ENCODE peak calls at places on chromosomes 5 and 9, in five cellular contexts. Z is kidney, K is fibroblast of mammary gland, R is tibial artery, X is mucosa of descending colon. S is an unnamed sample.
A peak's percentile ranks its signal among the peaks of the same experiment; 100 is the strongest.

GRCh38 chr5:33588654-33589372 is 148.0 kb downstream of the TARS1 start:
- DNase-seq in R (no peak), X (peak; percentile 47), K (no peak), Z (peak; percentile 54), S (no peak)

GRCh38 chr5:10701567-10702039 is 59.4 kb downstream of the DAP start:
- DNase-seq in R (no peak), K (peak; percentile 70), X (peak; percentile 70), Z (no peak), S (no peak)

GRCh38 chr9:133347515-133347984 is 381 bp downstream of the MED22 start:
- DNase-seq in K (no peak), X (peak; percentile 48), R (no peak), Z (peak; percentile 83), S (no peak)

GRCh38 chr9:129458663-129459549 is 162.0 kb downstream of the C9orf50 start:
- DNase-seq in K (no peak), Z (peak; percentile 91), R (peak; percentile 89), X (peak; percentile 49), S (no peak)

GRCh38 chr5:169162407-169162806 is 138.5 kb downstream of the SLIT3 start:
- DNase-seq in K (peak; percentile 89), R (no peak), Z (no peak), X (no peak), S (peak; percentile 29)

GRCh38 chr5:55900068-55900467 is 48.9 kb downstream of the IL31RA start:
- DNase-seq in Z (no peak), R (no peak), K (peak; percentile 53), X (no peak), S (no peak)

GRCh38 chr5:125190232-125191051 is 444.0 kb upstream of the ZNF608 start:
- DNase-seq in K (no peak), X (no peak), R (no peak), Z (no peak), S (peak; percentile 29)

GRCh38 chr5:169367861-169368260 is 66.9 kb upstream of the SLIT3 start:
- DNase-seq in Z (no peak), R (no peak), K (peak; percentile 52), X (no peak), S (peak; percentile 67)

GRCh38 chr9:127949827-127950512 is 12.3 kb upstream of the DPM2 start:
- DNase-seq in K (no peak), X (no peak), R (no peak), Z (no peak), S (no peak)

GRCh38 chr5:38724301-38725030 is 121.3 kb upstream of the OSMR start:
- DNase-seq in K (peak; percentile 80), Z (no peak), X (no peak), R (no peak), S (peak; percentile 25)

GRCh38 chr9:31103836-31104235 is 1280.6 kb upstream of the ACO1 start:
- DNase-seq in K (no peak), X (no peak), Z (no peak), R (no peak), S (peak; percentile 4)

DNA sequence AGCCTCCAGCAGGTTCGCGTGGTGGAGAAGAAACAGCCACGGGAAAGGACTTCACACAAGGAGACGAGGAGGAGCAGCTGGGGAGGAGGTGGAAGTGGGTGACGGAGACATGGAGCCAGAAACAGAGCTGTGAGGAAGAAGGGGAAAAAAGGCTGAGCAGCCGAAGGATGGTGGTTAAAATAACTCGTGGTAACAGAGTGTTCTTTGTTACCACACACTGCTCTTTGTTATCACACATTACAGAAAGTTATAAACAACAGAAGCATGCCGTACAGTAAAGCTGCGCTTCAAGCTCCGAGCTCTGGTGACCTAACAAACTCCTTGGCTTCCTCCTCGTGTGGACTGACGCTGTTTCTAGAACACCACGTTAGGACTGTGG is 215.4 kb downstream of the GLIS3 start:
- DNase-seq in R (no peak), K (peak; percentile 55), Z (no peak), X (no peak), S (no peak)
- H3K4me3 ChIP-seq in R (no peak overlapping the region), K (no peak overlapping the region), Z (no peak overlapping the region), X (no peak overlapping the region), S (no peak overlapping the region)

GRCh38 chr5:78637468-78637867 is 11.1 kb downstream of the LHFPL2 start:
- DNase-seq in K (no peak), X (no peak), R (no peak), Z (no peak), S (no peak)
- H3K4me3 ChIP-seq in K (no peak overlapping the region), X (no peak overlapping the region), R (no peak overlapping the region), Z (no peak overlapping the region), S (no peak overlapping the region)

GRCh38 chr9:96382839-96383164 is 709 bp downstream of the SLC35D2 start:
- DNase-seq in R (no peak), K (no peak), Z (no peak), X (no peak), S (peak; percentile 1)
- H3K4me3 ChIP-seq in R (peak overlapping the region; percentile 87), K (peak overlapping the region; percentile 66), Z (peak overlapping the region; percentile 71), X (peak overlapping the region; percentile 52), S (peak overlapping the region; percentile 67)

DNA sequence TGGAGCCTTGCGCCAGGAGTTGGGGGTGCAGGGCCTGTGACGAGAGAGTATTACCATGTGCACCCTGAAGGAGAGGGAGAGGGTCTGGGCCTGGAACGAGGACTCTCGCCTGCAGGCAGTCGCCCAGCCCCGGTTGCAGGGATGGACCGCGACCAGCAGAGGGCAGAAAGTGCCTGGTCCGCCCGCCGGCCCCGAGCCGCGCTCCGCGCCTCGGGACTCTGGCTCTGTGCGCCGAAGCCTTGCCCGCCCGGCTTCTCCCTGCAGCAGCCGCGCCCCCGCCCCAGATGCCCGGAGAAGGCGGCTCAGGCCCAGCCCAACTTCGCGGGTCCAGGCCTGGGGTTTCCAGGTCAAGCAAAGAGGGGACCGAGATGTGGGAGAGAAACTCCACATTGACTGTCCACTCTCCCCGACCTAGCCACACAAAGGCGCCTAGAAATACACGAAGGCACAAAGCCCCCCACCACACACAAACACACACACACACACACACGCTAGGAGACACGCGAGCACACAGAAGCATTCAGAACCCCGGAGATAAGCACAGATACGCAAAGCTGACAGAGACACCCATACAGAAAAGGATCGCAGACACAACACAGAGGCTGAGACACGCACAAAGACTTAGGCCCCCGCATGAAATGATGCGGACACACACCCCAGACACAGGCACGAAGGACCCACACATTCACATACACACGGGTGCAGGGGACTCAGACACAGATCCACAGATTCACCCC is 2.0 kb upstream of the LMX1B start:
- DNase-seq in K (peak; percentile 50), X (peak; percentile 80), R (peak; percentile 73), Z (peak; percentile 90), S (peak; percentile 21)
- H3K4me3 ChIP-seq in K (no peak overlapping the region), X (no peak overlapping the region), R (peak overlapping the region; percentile 39), Z (peak overlapping the region; percentile 17), S (no peak overlapping the region)

DNA sequence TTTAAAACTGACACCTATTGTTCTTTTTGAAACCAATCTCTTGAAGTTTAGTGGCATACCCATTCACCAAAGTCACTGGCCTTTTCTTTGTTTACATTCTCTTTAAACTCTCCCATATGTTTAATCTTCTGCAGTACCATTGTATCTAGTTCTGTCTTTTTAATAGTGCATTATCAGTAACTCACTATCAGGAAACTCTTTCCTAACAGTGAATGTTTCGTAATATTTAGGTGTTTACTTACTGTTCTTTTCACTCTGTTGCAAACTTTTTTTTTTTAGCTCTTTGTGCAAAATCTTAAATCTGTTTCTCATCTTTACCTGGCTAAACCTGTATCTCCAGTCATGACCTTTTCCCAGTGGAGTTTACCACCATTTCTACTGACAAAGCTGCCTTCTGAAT is 17.2 kb downstream of the SMAD5 start:
- DNase-seq in X (no peak), Z (no peak), R (no peak), K (no peak), S (peak; percentile 53)
- H3K4me3 ChIP-seq in X (no peak overlapping the region), Z (no peak overlapping the region), R (no peak overlapping the region), K (no peak overlapping the region), S (no peak overlapping the region)

S was measured in bronchial epithelial cell.